ENCODE peak calls at places on chromosomes 16 and 17, in six cellular contexts. One of them, this sample, is unnamed.

GRCh38 chr16:47734987-47735594 is 274.0 kb downstream of the PHKB start:
- DNase-seq in stimulated activated CD8-positive, alpha-beta memory T cell treated with anti-CD3 and anti-CD28 coated beads, Interleukin-2, amount 100 ng/mL, for 48 hours: no peak
- DNase-seq in CD4-positive, alpha-beta T cell: no peak
- DNase-seq in stimulated activated CD4-positive, alpha-beta T cell treated with anti-CD3 and anti-CD28 coated beads, Interleukin-4, amount 100 ng/mL, for 24 hours: no peak
- DNase-seq in neuronal stem cell: no peak
- DNase-seq in mucosa of gallbladder: peak
- DNase-seq in this sample: no peak

GRCh38 chr16:86297391-86297790 is 212.9 kb upstream of the FOXF1 start:
- DNase-seq in stimulated activated CD8-positive, alpha-beta memory T cell treated with anti-CD3 and anti-CD28 coated beads, Interleukin-2, amount 100 ng/mL, for 48 hours: no peak
- DNase-seq in CD4-positive, alpha-beta T cell: no peak
- DNase-seq in stimulated activated CD4-positive, alpha-beta T cell treated with anti-CD3 and anti-CD28 coated beads, Interleukin-4, amount 100 ng/mL, for 24 hours: no peak
- DNase-seq in neuronal stem cell: no peak
- DNase-seq in mucosa of gallbladder: no peak
- DNase-seq in this sample: no peak

GRCh38 chr16:62224810-62225209 is 188.6 kb upstream of the CDH8 start:
- DNase-seq in stimulated activated CD8-positive, alpha-beta memory T cell treated with anti-CD3 and anti-CD28 coated beads, Interleukin-2, amount 100 ng/mL, for 48 hours: no peak
- DNase-seq in CD4-positive, alpha-beta T cell: no peak
- DNase-seq in stimulated activated CD4-positive, alpha-beta T cell treated with anti-CD3 and anti-CD28 coated beads, Interleukin-4, amount 100 ng/mL, for 24 hours: no peak
- DNase-seq in neuronal stem cell: no peak
- DNase-seq in mucosa of gallbladder: no peak
- DNase-seq in this sample: no peak

GRCh38 chr17:80036715-80037477 is 454 bp downstream of the CCDC40 start:
- DNase-seq in stimulated activated CD8-positive, alpha-beta memory T cell treated with anti-CD3 and anti-CD28 coated beads, Interleukin-2, amount 100 ng/mL, for 48 hours: peak
- DNase-seq in CD4-positive, alpha-beta T cell: peak
- DNase-seq in stimulated activated CD4-positive, alpha-beta T cell treated with anti-CD3 and anti-CD28 coated beads, Interleukin-4, amount 100 ng/mL, for 24 hours: peak
- DNase-seq in neuronal stem cell: peak
- DNase-seq in mucosa of gallbladder: no peak
- DNase-seq in this sample: peak

GRCh38 chr17:65254166-65254565 is 117.0 kb downstream of the RGS9 start:
- DNase-seq in stimulated activated CD8-positive, alpha-beta memory T cell treated with anti-CD3 and anti-CD28 coated beads, Interleukin-2, amount 100 ng/mL, for 48 hours: no peak
- DNase-seq in CD4-positive, alpha-beta T cell: no peak
- DNase-seq in stimulated activated CD4-positive, alpha-beta T cell treated with anti-CD3 and anti-CD28 coated beads, Interleukin-4, amount 100 ng/mL, for 24 hours: no peak
- DNase-seq in neuronal stem cell: no peak
- DNase-seq in mucosa of gallbladder: no peak
- DNase-seq in this sample: no peak

GRCh38 chr17:48637323-48638260 is 11.4 kb upstream of the HOXB9 start:
- DNase-seq in stimulated activated CD8-positive, alpha-beta memory T cell treated with anti-CD3 and anti-CD28 coated beads, Interleukin-2, amount 100 ng/mL, for 48 hours: no peak
- DNase-seq in CD4-positive, alpha-beta T cell: no peak
- DNase-seq in stimulated activated CD4-positive, alpha-beta T cell treated with anti-CD3 and anti-CD28 coated beads, Interleukin-4, amount 100 ng/mL, for 24 hours: no peak
- DNase-seq in neuronal stem cell: no peak
- DNase-seq in mucosa of gallbladder: no peak
- DNase-seq in this sample: peak

GRCh38 chr17:42518755-42519545 is 17.1 kb upstream of the NAGLU start:
- DNase-seq in stimulated activated CD8-positive, alpha-beta memory T cell treated with anti-CD3 and anti-CD28 coated beads, Interleukin-2, amount 100 ng/mL, for 48 hours: no peak
- DNase-seq in CD4-positive, alpha-beta T cell: no peak
- DNase-seq in stimulated activated CD4-positive, alpha-beta T cell treated with anti-CD3 and anti-CD28 coated beads, Interleukin-4, amount 100 ng/mL, for 24 hours: no peak
- DNase-seq in neuronal stem cell: no peak
- DNase-seq in mucosa of gallbladder: peak
- DNase-seq in this sample: no peak

GRCh38 chr16:67977005-67977404 is 3.3 kb downstream of the DPEP3 start:
- DNase-seq in stimulated activated CD8-positive, alpha-beta memory T cell treated with anti-CD3 and anti-CD28 coated beads, Interleukin-2, amount 100 ng/mL, for 48 hours: no peak
- DNase-seq in CD4-positive, alpha-beta T cell: no peak
- DNase-seq in stimulated activated CD4-positive, alpha-beta T cell treated with anti-CD3 and anti-CD28 coated beads, Interleukin-4, amount 100 ng/mL, for 24 hours: no peak
- DNase-seq in neuronal stem cell: no peak
- DNase-seq in mucosa of gallbladder: no peak
- DNase-seq in this sample: no peak

GRCh38 chr16:634051-634670 is 1.9 kb downstream of the METTL26 start:
- DNase-seq in stimulated activated CD8-positive, alpha-beta memory T cell treated with anti-CD3 and anti-CD28 coated beads, Interleukin-2, amount 100 ng/mL, for 48 hours: no peak
- DNase-seq in CD4-positive, alpha-beta T cell: no peak
- DNase-seq in stimulated activated CD4-positive, alpha-beta T cell treated with anti-CD3 and anti-CD28 coated beads, Interleukin-4, amount 100 ng/mL, for 24 hours: no peak
- DNase-seq in neuronal stem cell: no peak
- DNase-seq in mucosa of gallbladder: no peak
- DNase-seq in this sample: no peak

GRCh38 chr17:35795007-35795870 is at the start of gene MMP28:
- DNase-seq in stimulated activated CD8-positive, alpha-beta memory T cell treated with anti-CD3 and anti-CD28 coated beads, Interleukin-2, amount 100 ng/mL, for 48 hours: peak
- DNase-seq in CD4-positive, alpha-beta T cell: no peak
- DNase-seq in stimulated activated CD4-positive, alpha-beta T cell treated with anti-CD3 and anti-CD28 coated beads, Interleukin-4, amount 100 ng/mL, for 24 hours: peak
- DNase-seq in neuronal stem cell: peak
- DNase-seq in mucosa of gallbladder: peak
- DNase-seq in this sample: peak

GRCh38 chr16:1832831-1833454 is 5.9 kb downstream of the FAHD1 start:
- DNase-seq in stimulated activated CD8-positive, alpha-beta memory T cell treated with anti-CD3 and anti-CD28 coated beads, Interleukin-2, amount 100 ng/mL, for 48 hours: no peak
- DNase-seq in CD4-positive, alpha-beta T cell: no peak
- DNase-seq in stimulated activated CD4-positive, alpha-beta T cell treated with anti-CD3 and anti-CD28 coated beads, Interleukin-4, amount 100 ng/mL, for 24 hours: no peak
- DNase-seq in neuronal stem cell: no peak
- DNase-seq in mucosa of gallbladder: no peak
- DNase-seq in this sample: no peak

GRCh38 chr17:4708436-4708835 is 2.0 kb upstream of the ARRB2 start:
- DNase-seq in stimulated activated CD8-positive, alpha-beta memory T cell treated with anti-CD3 and anti-CD28 coated beads, Interleukin-2, amount 100 ng/mL, for 48 hours: peak
- DNase-seq in CD4-positive, alpha-beta T cell: peak
- DNase-seq in stimulated activated CD4-positive, alpha-beta T cell treated with anti-CD3 and anti-CD28 coated beads, Interleukin-4, amount 100 ng/mL, for 24 hours: peak
- DNase-seq in neuronal stem cell: no peak
- DNase-seq in mucosa of gallbladder: peak
- DNase-seq in this sample: peak

GRCh38 chr17:9529033-9529748 is 46.4 kb downstream of the STX8 start:
- DNase-seq in stimulated activated CD8-positive, alpha-beta memory T cell treated with anti-CD3 and anti-CD28 coated beads, Interleukin-2, amount 100 ng/mL, for 48 hours: no peak
- DNase-seq in CD4-positive, alpha-beta T cell: no peak
- DNase-seq in stimulated activated CD4-positive, alpha-beta T cell treated with anti-CD3 and anti-CD28 coated beads, Interleukin-4, amount 100 ng/mL, for 24 hours: no peak
- DNase-seq in neuronal stem cell: no peak
- DNase-seq in mucosa of gallbladder: no peak
- DNase-seq in this sample: no peak

GRCh38 chr16:19377864-19378263 is 39.8 kb upstream of the TMC5 start:
- DNase-seq in stimulated activated CD8-positive, alpha-beta memory T cell treated with anti-CD3 and anti-CD28 coated beads, Interleukin-2, amount 100 ng/mL, for 48 hours: no peak
- DNase-seq in CD4-positive, alpha-beta T cell: no peak
- DNase-seq in stimulated activated CD4-positive, alpha-beta T cell treated with anti-CD3 and anti-CD28 coated beads, Interleukin-4, amount 100 ng/mL, for 24 hours: no peak
- DNase-seq in neuronal stem cell: no peak
- DNase-seq in mucosa of gallbladder: no peak
- DNase-seq in this sample: no peak

GRCh38 chr16:5393070-5393469 is 295.5 kb upstream of the EEF2KMT start:
- DNase-seq in stimulated activated CD8-positive, alpha-beta memory T cell treated with anti-CD3 and anti-CD28 coated beads, Interleukin-2, amount 100 ng/mL, for 48 hours: no peak
- DNase-seq in CD4-positive, alpha-beta T cell: no peak
- DNase-seq in stimulated activated CD4-positive, alpha-beta T cell treated with anti-CD3 and anti-CD28 coated beads, Interleukin-4, amount 100 ng/mL, for 24 hours: no peak
- DNase-seq in neuronal stem cell: no peak
- DNase-seq in mucosa of gallbladder: no peak
- DNase-seq in this sample: no peak

GRCh38 chr16:77841275-77841640 is 52.9 kb downstream of the VAT1L start:
- DNase-seq in stimulated activated CD8-positive, alpha-beta memory T cell treated with anti-CD3 and anti-CD28 coated beads, Interleukin-2, amount 100 ng/mL, for 48 hours: no peak
- DNase-seq in CD4-positive, alpha-beta T cell: no peak
- DNase-seq in stimulated activated CD4-positive, alpha-beta T cell treated with anti-CD3 and anti-CD28 coated beads, Interleukin-4, amount 100 ng/mL, for 24 hours: no peak
- DNase-seq in neuronal stem cell: no peak
- DNase-seq in mucosa of gallbladder: no peak
- DNase-seq in this sample: no peak

GRCh38 chr17:50621562-50621961 is 13.1 kb upstream of the ABCC3 start:
- DNase-seq in stimulated activated CD8-positive, alpha-beta memory T cell treated with anti-CD3 and anti-CD28 coated beads, Interleukin-2, amount 100 ng/mL, for 48 hours: no peak
- DNase-seq in CD4-positive, alpha-beta T cell: no peak
- DNase-seq in stimulated activated CD4-positive, alpha-beta T cell treated with anti-CD3 and anti-CD28 coated beads, Interleukin-4, amount 100 ng/mL, for 24 hours: no peak
- DNase-seq in neuronal stem cell: no peak
- DNase-seq in mucosa of gallbladder: no peak
- DNase-seq in this sample: no peak

This sample was measured in activated CD4-positive, alpha-beta memory T cell treated with anti-CD3 and anti-CD28 coated beads for 36 hours.